ENCODE peak calls at places on chromosome 5, in nine cellular contexts. E is CD8-positive, alpha-beta memory T cell; H is heart left ventricle; Y is psoas muscle; C is K562; Q is H1; B is upper lobe of right lung; A is pancreas; S is CD4-positive, alpha-beta memory T cell. Z is an unnamed sample. For H3K4me1, the result is how much of the 10 kb centered on the place peaks cover.

GRCh38 chr5:161096006-161096405 is 244.0 kb upstream of the ATP10B start:
- DNase-seq in Q (no peak), E (no peak), C (no peak), A (peak), B (no peak), S (no peak), Y (no peak), H (no peak), Z (no peak)

GRCh38 chr5:80127037-80127642 is 92.0 kb downstream of the THBS4 start:
- DNase-seq in S (no peak), C (no peak), Q (no peak), Y (no peak), E (no peak), A (no peak), H (no peak), B (no peak), Z (no peak)

GRCh38 chr5:169904568-169904967 is 75.7 kb downstream of the INSYN2B start:
- DNase-seq in H (no peak), C (no peak), B (no peak), A (no peak), E (no peak), Q (no peak), S (no peak), Y (no peak), Z (no peak)

GRCh38 chr5:73299017-73299630 is 126.1 kb downstream of the TMEM174 start:
- DNase-seq in C (no peak), B (no peak), H (no peak), A (no peak), Q (peak), E (no peak), Y (no peak), S (no peak), Z (no peak)

GRCh38 chr5:163473613-163474243 is 13.3 kb downstream of the HMMR start:
- DNase-seq in E (no peak), B (no peak), H (no peak), A (no peak), C (no peak), Q (no peak), Y (no peak), S (peak), Z (peak)

GRCh38 chr5:40746703-40747102 is 9.1 kb downstream of the TTC33 start:
- DNase-seq in C (no peak), B (no peak), Y (no peak), E (no peak), S (no peak), H (no peak), A (no peak), Q (no peak), Z (no peak)

GRCh38 chr5:113117543-113118110 is 141.0 kb downstream of the DCP2 start:
- DNase-seq in A (no peak), B (no peak), Q (no peak), H (no peak), E (no peak), Y (no peak), S (no peak), C (no peak), Z (no peak)

GRCh38 chr5:148179234-148179824 is 11.0 kb downstream of the SPINK14 start:
- DNase-seq in Y (no peak), C (no peak), A (no peak), S (peak), H (no peak), E (no peak), Q (no peak), B (no peak), Z (peak)

GRCh38 chr5:90136952-90137528 is 272.5 kb downstream of the CETN3 start:
- DNase-seq in S (no peak), E (no peak), Y (peak), A (no peak), H (no peak), Q (no peak), B (no peak), C (no peak), Z (no peak)

GRCh38 chr5:153959134-153959957 is 79.4 kb downstream of the FAM114A2 start:
- DNase-seq in Y (no peak), A (no peak), E (no peak), B (no peak), C (no peak), S (no peak), Q (peak), H (no peak), Z (no peak)

GRCh38 chr5:128199104-128199503 is 115.5 kb downstream of the SLC12A2 start:
- DNase-seq in Y (no peak), A (peak), E (no peak), S (no peak), B (no peak), Q (no peak), H (no peak), C (no peak), Z (no peak)

GRCh38 chr5:160289721-160290120 is 22.6 kb downstream of the CCNJL start:
- DNase-seq in C (no peak), E (no peak), H (no peak), A (no peak), S (no peak), Q (no peak), B (peak), Y (no peak), Z (no peak)

GRCh38 chr5:1836176-1836890 is 35.1 kb downstream of the NDUFS6 start:
- DNase-seq in C (no peak), Y (no peak), Q (no peak), H (peak), A (no peak), B (peak), S (no peak), E (no peak), Z (no peak)

GRCh38 chr5:129767927-129768380 is 20.1 kb downstream of the MINAR2 start:
- DNase-seq in A (peak), B (no peak), C (peak), Y (no peak), S (peak), H (peak), Q (peak), E (peak), Z (peak)

GRCh38 chr5:149378241-149378805 is 769 bp downstream of the IL17B start:
- DNase-seq in Y (no peak), E (no peak), A (no peak), Q (no peak), C (no peak), S (no peak), H (no peak), B (no peak), Z (no peak)

GRCh38 chr5:159801303-159801702 is 115.0 kb upstream of the ADRA1B start:
- DNase-seq in Y (no peak), C (no peak), B (no peak), A (no peak), S (no peak), H (no peak), E (no peak), Q (no peak), Z (no peak)

GRCh38 chr5:176596689-176597416 is 13.1 kb downstream of the GPRIN1 start:
- DNase-seq in C (no peak), E (peak), S (peak), Y (no peak), H (peak), Q (peak), A (peak), B (no peak), Z (peak)

GRCh38 chr5:127089206-127089605 is 15.9 kb upstream of the C5orf63 start:
- DNase-seq in S (no peak), Y (no peak), H (no peak), E (no peak), A (no peak), Q (no peak), C (no peak), B (no peak), Z (no peak)

GRCh38 chr5:160831801-160832200 is 20.2 kb downstream of the ATP10B start:
- DNase-seq in A (no peak), B (no peak), E (no peak), S (no peak), C (no peak), Q (no peak), H (no peak), Y (no peak), Z (no peak)

GRCh38 chr5:109611505-109611904 is 78.2 kb upstream of the MAN2A1 start:
- DNase-seq in Y (no peak), C (no peak), S (no peak), Q (no peak), H (no peak), B (no peak), A (no peak), E (no peak), Z (no peak)
- H3K27ac ChIP-seq in Y (no peak), C (no peak), S (no peak), Q (no peak), H (no peak), B (no peak), A (no peak), E (no peak), Z (no peak)

GRCh38 chr5:172561151-172561550 is 79.9 kb upstream of the NEURL1B start:
- DNase-seq in C (no peak), S (no peak), A (no peak), Y (no peak), Q (no peak), H (no peak), E (no peak), B (no peak), Z (no peak)

GRCh38 chr5:172558076-172558990 is 82.7 kb upstream of the NEURL1B start:
- DNase-seq in A (no peak), Y (no peak), E (no peak), C (no peak), S (no peak), B (no peak), Q (no peak), H (no peak), Z (no peak)

GRCh38 chr5:172556971-172557461 is 84.0 kb upstream of the NEURL1B start:
- DNase-seq in A (no peak), H (peak), S (no peak), B (no peak), Y (no peak), E (no peak), Q (no peak), C (no peak), Z (no peak)

GRCh38 chr5:172556262-172556661 is 84.8 kb upstream of the NEURL1B start:
- DNase-seq in Q (no peak), Y (no peak), S (no peak), A (no peak), E (no peak), H (no peak), B (no peak), C (no peak), Z (no peak)

GRCh38 chr5:172559004-172559932 is 81.8 kb upstream of the NEURL1B start:
- DNase-seq in Q (no peak), Y (peak), E (no peak), B (no peak), A (no peak), C (no peak), H (peak), S (no peak), Z (no peak)
- H3K4me3 ChIP-seq in Q (no peak), Y (peak), E (no peak), B (no peak), A (no peak), C (no peak), H (peak), S (no peak), Z (no peak)

GRCh38 chr5:150612905-150613670 is 27.4 kb upstream of the SYNPO start:
- DNase-seq in C (no peak), Q (no peak), E (no peak), S (no peak), Y (peak), H (no peak), A (peak), B (no peak), Z (no peak)
- H3K4me1 ChIP-seq in C (under half), Q (under half), E (under half), S (under half), Y (half or more), H (under half), A (half or more), B (half or more), Z (under half)

GRCh38 chr5:43997647-43998251 is 391.5 kb downstream of the FGF10 start:
- DNase-seq in B (no peak), H (no peak), S (no peak), E (no peak), A (peak), C (no peak), Q (no peak), Y (no peak), Z (no peak)
- H3K27ac ChIP-seq in B (no peak), H (no peak), S (no peak), E (no peak), A (no peak), C (no peak), Q (no peak), Y (no peak), Z (no peak)

DNA sequence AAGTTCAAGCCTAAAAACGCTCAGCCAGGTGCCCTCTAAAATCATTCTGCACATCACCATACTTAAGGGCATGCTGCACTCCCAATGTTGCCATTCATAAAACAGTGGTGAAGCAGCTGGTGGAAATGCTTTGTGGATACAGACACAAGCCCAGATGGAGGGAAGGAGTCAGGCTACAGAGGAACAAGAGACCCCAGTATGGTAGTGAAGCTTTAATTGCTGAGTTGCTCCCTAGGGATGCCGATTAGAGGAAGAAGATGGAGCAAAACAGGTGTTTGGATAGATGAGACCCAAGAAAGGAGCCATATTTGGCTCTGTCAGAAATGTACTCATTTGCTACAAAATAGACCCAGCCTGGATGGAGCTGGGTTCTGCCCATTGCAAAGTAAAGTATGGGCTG is 230.5 kb downstream of the NSG2 start:
- DNase-seq in E (no peak), H (no peak), B (no peak), Y (no peak), Q (no peak), A (no peak), C (no peak), S (no peak), Z (no peak)
- H3K4me3 ChIP-seq in E (no peak), H (no peak), B (no peak), Y (no peak), Q (no peak), A (no peak), C (no peak), S (no peak), Z (no peak)

GRCh38 chr5:133338504-133339355 is 273.6 kb downstream of the FSTL4 start:
- DNase-seq in S (no peak), Y (no peak), Q (no peak), A (no peak), H (no peak), C (no peak), E (no peak), B (peak), Z (no peak)

GRCh38 chr5:133341915-133342710 is 270.2 kb downstream of the FSTL4 start:
- DNase-seq in B (peak), C (no peak), Y (no peak), E (no peak), H (no peak), S (no peak), A (no peak), Q (no peak), Z (no peak)

GRCh38 chr5:133341296-133341695 is 271.0 kb downstream of the FSTL4 start:
- DNase-seq in A (no peak), E (no peak), H (no peak), Q (no peak), Y (no peak), S (no peak), B (peak), C (no peak), Z (no peak)

GRCh38 chr5:133340002-133340755 is 272.2 kb downstream of the FSTL4 start:
- DNase-seq in Y (no peak), A (no peak), Q (no peak), S (no peak), B (no peak), H (no peak), C (no peak), E (no peak), Z (no peak)

DNA sequence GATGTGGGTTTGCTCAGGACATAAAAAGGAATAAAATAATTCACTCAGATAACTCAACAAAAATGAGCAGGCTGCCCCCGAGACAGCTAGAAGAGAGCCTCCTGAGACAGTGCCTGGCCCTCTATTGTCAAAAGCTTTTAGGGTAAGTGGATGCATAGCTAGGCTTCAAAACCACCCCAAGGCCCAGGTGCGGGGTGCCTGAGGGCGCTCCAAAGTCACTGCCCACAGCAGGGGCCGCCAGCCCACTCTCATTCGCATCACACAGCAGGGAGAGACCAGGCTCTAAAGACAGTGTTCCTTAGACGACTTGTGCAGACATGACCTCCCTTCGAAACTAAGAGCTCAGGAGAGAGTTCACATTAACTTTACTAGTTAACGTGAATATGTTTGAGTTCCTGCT is 271.5 kb downstream of the FSTL4 start:
- DNase-seq in S (no peak), B (no peak), C (no peak), E (no peak), H (no peak), Q (no peak), A (no peak), Y (no peak), Z (no peak)
- H3K4me1 ChIP-seq in S (under half), B (under half), C (under half), E (under half), H (under half), Q (under half), A (under half), Y (under half), Z (under half)

Z was measured in CD4-positive, CD25-positive, alpha-beta regulatory T cell.